ENCODE peak calls at places on chromosomes 11 and 22, in four cellular contexts. R is HepG2, Q is HCT116, A is K562. G is an unnamed sample.

GRCh38 chr11:67056640-67057409 is at the start of gene RHOD:
- DNase-seq in R (no peak), Q (no peak), A (no peak), G (no peak)

GRCh38 chr22:23091760-23092159 is 21.4 kb downstream of the GNAZ start:
- DNase-seq in R (no peak), Q (no peak), A (peak), G (no peak)

GRCh38 chr11:103170865-103171264 is 61.6 kb downstream of the DYNC2H1 start:
- DNase-seq in R (no peak), Q (no peak), A (no peak), G (no peak)

GRCh38 chr11:105840391-105840790 is 181.6 kb downstream of the MSANTD4 start:
- DNase-seq in R (no peak), Q (no peak), A (no peak), G (no peak)

GRCh38 chr22:31321421-31321820 is 24.7 kb downstream of the PATZ1 start:
- DNase-seq in R (no peak), Q (no peak), A (no peak), G (no peak)

GRCh38 chr11:20308601-20309000 is 54.9 kb upstream of the HTATIP2 start:
- DNase-seq in R (no peak), Q (no peak), A (no peak), G (no peak)

GRCh38 chr22:36803358-36803757 is 13.5 kb downstream of the PVALB start:
- DNase-seq in R (no peak), Q (no peak), A (no peak), G (no peak)

GRCh38 chr11:13463779-13464290 is 813 bp upstream of the BTBD10 start:
- DNase-seq in R (no peak), Q (no peak), A (peak), G (no peak)

GRCh38 chr11:14454861-14455632 is 44.6 kb downstream of the COPB1 start:
- DNase-seq in R (peak), Q (no peak), A (peak), G (peak)

GRCh38 chr22:29524440-29525191 is 28.9 kb downstream of the THOC5 start:
- DNase-seq in R (peak), Q (no peak), A (peak), G (peak)

GRCh38 chr11:59556115-59556882 is 45.0 kb downstream of the OR4D9 start:
- DNase-seq in R (peak), Q (peak), A (peak), G (peak)
- TF ChIP-seq ELF1 in R (no peak), Q (no peak), A (peak), G (no peak)

DNA sequence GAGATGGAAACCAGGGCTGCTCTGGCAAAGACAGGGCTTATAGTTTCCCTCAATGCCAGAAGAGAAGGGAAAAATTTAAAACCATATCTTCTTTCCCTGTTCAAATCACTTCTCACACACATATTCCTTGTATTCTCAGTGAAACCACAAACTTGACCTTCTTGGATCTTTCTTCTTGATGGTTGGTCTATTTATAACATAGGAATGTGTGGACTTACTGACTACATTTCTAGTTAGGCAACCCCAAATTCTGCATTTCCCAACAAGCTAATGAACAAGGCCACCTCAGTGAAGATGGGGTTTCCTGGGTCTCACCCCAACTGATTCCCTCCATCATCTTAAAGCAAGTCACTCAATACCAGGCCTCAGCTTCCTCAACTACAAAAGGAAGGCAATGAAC is 3.8 kb upstream of the QSER1 start:
- DNase-seq in R (no peak), Q (no peak), A (no peak), G (no peak)
- TF ChIP-seq ELF1 in R (no peak), Q (no peak), A (no peak), G (no peak)

GRCh38 chr22:46894851-46895640 is 132.6 kb downstream of the TBC1D22A start:
- DNase-seq in R (peak), Q (no peak), A (no peak), G (no peak)

GRCh38 chr22:46896166-46896565 is 133.7 kb downstream of the TBC1D22A start:
- DNase-seq in R (no peak), Q (no peak), A (no peak), G (no peak)

GRCh38 chr22:46895753-46896152 is 133.3 kb downstream of the TBC1D22A start:
- DNase-seq in R (no peak), Q (no peak), A (peak), G (no peak)

GRCh38 chr22:46896568-46897245 is 134.3 kb downstream of the TBC1D22A start:
- DNase-seq in R (no peak), Q (no peak), A (peak), G (no peak)

DNA sequence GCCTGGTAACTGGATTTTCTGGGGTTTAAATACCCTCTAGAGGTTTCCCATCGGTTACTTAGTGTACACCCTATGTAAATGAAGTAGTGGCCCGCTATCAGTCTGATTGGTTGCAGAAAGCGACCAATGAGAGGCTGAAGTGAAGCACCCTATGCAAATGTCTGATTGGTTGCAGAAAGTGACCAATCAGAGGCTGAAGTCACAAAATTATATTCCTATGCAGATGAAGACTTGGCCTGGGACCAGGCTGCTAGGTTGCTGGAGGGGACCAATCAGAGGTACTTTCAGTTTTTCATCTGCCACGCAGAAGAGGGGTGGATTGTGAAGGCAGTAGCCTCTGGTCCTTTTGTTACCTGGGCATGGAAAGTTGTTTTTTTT is 134.8 kb downstream of the TBC1D22A start:
- DNase-seq in R (no peak), Q (no peak), A (peak), G (no peak)
- TF ChIP-seq ELF1 in R (no peak), Q (no peak), A (no peak), G (no peak)

GRCh38 chr22:43159484-43160178 is 8.3 kb downstream of the TSPO start:
- DNase-seq in R (no peak), Q (no peak), A (no peak), G (peak)
- TF ChIP-seq ELF1 in R (no peak), Q (no peak), A (no peak), G (no peak)

G was measured in SK-N-SH.